ENCODE peak calls at places on chromosomes 3 and 15, in five cellular contexts. O is A172, D is EH, U is T follicular helper cell, Y is HFF-Myc. R is an unnamed sample.

GRCh38 chr3:118760611-118761606 is 273.7 kb downstream of the IGSF11 start:
- DNase-seq in Y (no peak), O (no peak), D (no peak), U (no peak), R (no peak)

GRCh38 chr15:70195808-70196304 is 98.1 kb upstream of the TLE3 start:
- DNase-seq in U (no peak), D (peak; percentile 91), O (peak; percentile 85), Y (peak; percentile 20), R (peak; percentile 6)

GRCh38 chr3:87336761-87337160 is 60.4 kb upstream of the POU1F1 start:
- DNase-seq in U (no peak), Y (no peak), D (peak; percentile 6), O (peak; percentile 64), R (peak; percentile 33)

GRCh38 chr3:138975366-138975765 is 28.3 kb downstream of the FOXL2NB start:
- DNase-seq in O (no peak), U (no peak), Y (no peak), D (no peak), R (no peak)

GRCh38 chr3:25380222-25380739 is 47.8 kb upstream of the RARB start:
- DNase-seq in D (peak; percentile 85), Y (no peak), O (no peak), U (no peak), R (no peak)

GRCh38 chr3:72155391-72156064 is 370.6 kb upstream of the PROK2 start:
- DNase-seq in D (peak; percentile 98), U (no peak), O (peak; percentile 85), Y (peak; percentile 99), R (peak; percentile 83)

GRCh38 chr3:9217784-9218513 is 31.5 kb downstream of the SRGAP3 start:
- DNase-seq in D (no peak), Y (no peak), U (no peak), O (no peak), R (no peak)

GRCh38 chr15:93088200-93088980 is 621 bp downstream of the RGMA start:
- DNase-seq in D (peak; percentile 5), Y (no peak), O (no peak), U (no peak), R (no peak)

GRCh38 chr15:36501063-36501678 is 78.3 kb upstream of the CDIN1 start:
- DNase-seq in Y (peak; percentile 73), U (no peak), O (peak; percentile 93), D (peak; percentile 76), R (peak; percentile 87)